ENCODE peak calls at places on chromosomes 16 and 17, in six cellular contexts. A is IMR-90; G is Peyer's patch; E is lung; C is CD8-positive, alpha-beta T cell; U is ovary. N is an unnamed sample.
A peak's percentile ranks its signal among the peaks of the same experiment; 100 is the strongest.

GRCh38 chr17:1058423-1059130 is 61.6 kb downstream of the TIMM22 start:
- DNase-seq in A (peak; percentile 35), G (peak; percentile 80), E (peak; percentile 74), C (no peak), U (no peak), N (no peak)

GRCh38 chr16:29198731-29199521 is 207.6 kb downstream of the NPIPB11 start:
- DNase-seq in A (no peak), G (peak; percentile 43), E (no peak), C (no peak), U (no peak), N (no peak)

GRCh38 chr17:42279776-42280630 is 3.8 kb upstream of the STAT5B start:
- DNase-seq in A (no peak), G (no peak), E (no peak), C (no peak), U (no peak), N (peak; percentile 90)

GRCh38 chr17:77163521-77164280 is 22.9 kb downstream of the SEC14L1 start:
- DNase-seq in A (no peak), G (no peak), E (no peak), C (no peak), U (no peak), N (no peak)

GRCh38 chr17:51765558-51766145 is 392.9 kb downstream of the CA10 start:
- DNase-seq in A (no peak), G (no peak), E (no peak), C (no peak), U (no peak), N (no peak)

GRCh38 chr16:21703589-21704174 is 39.9 kb downstream of the OTOA start:
- DNase-seq in A (no peak), G (no peak), E (no peak), C (no peak), U (no peak), N (no peak)

GRCh38 chr17:28871056-28871579 is 16.3 kb downstream of the ERAL1 start:
- DNase-seq in A (no peak), G (no peak), E (no peak), C (peak; percentile 41), U (no peak), N (no peak)

GRCh38 chr17:57671546-57672204 is 73.4 kb downstream of the CCDC182 start:
- DNase-seq in A (peak; percentile 69), G (peak; percentile 72), E (peak; percentile 71), C (peak; percentile 78), U (peak; percentile 72), N (peak; percentile 92)

GRCh38 chr16:88705076-88705684 is 1.0 kb downstream of the RNF166 start:
- DNase-seq in A (peak; percentile 34), G (no peak), E (no peak), C (peak; percentile 78), U (no peak), N (no peak)

GRCh38 chr16:79697562-79698112 is 97.1 kb upstream of the MAF start:
- DNase-seq in A (no peak), G (no peak), E (no peak), C (no peak), U (no peak), N (no peak)

GRCh38 chr17:76090517-76091135 is 11.6 kb downstream of the ZACN start:
- DNase-seq in A (no peak), G (no peak), E (no peak), C (no peak), U (no peak), N (no peak)

GRCh38 chr17:17134051-17134951 is 71.8 kb downstream of the PLD6 start:
- DNase-seq in A (no peak), G (no peak), E (no peak), C (no peak), U (no peak), N (no peak)

GRCh38 chr16:58494981-58495860 is 4.7 kb upstream of the NDRG4 start:
- DNase-seq in A (peak; percentile 99), G (no peak), E (peak; percentile 43), C (peak; percentile 63), U (peak; percentile 42), N (no peak)

GRCh38 chr17:79840204-79840988 is 1.2 kb upstream of the CBX4 start:
- DNase-seq in A (peak; percentile 31), G (peak; percentile 71), E (peak; percentile 63), C (peak; percentile 41), U (peak; percentile 82), N (no peak)

GRCh38 chr16:86951831-86952598 is 365.2 kb downstream of the C16orf95 start:
- DNase-seq in A (peak; percentile 99), G (no peak), E (no peak), C (no peak), U (no peak), N (no peak)

GRCh38 chr17:41723801-41724475 is 10.5 kb downstream of the HAP1 start:
- DNase-seq in A (no peak), G (no peak), E (no peak), C (no peak), U (no peak), N (no peak)

GRCh38 chr16:11852092-11852809 is 909 bp upstream of the RSL1D1 start:
- DNase-seq in A (peak; percentile 37), G (no peak), E (no peak), C (no peak), U (no peak), N (no peak)

GRCh38 chr16:4957720-4958509 is at the start of gene SEC14L5:
- DNase-seq in A (peak; percentile 97), G (peak; percentile 99), E (peak; percentile 99), C (peak; percentile 92), U (peak; percentile 99), N (peak; percentile 99)

GRCh38 chr17:42531455-42532354 is 4.3 kb upstream of the NAGLU start:
- DNase-seq in A (peak; percentile 34), G (peak; percentile 83), E (peak; percentile 63), C (peak; percentile 48), U (no peak), N (no peak)

GRCh38 chr16:17396762-17397498 is 73.8 kb downstream of the XYLT1 start:
- DNase-seq in A (peak; percentile 52), G (peak; percentile 65), E (peak; percentile 70), C (peak; percentile 52), U (peak; percentile 31), N (no peak)

GRCh38 chr16:20410153-20410723 is 904 bp downstream of the ACSM5 start:
- DNase-seq in A (no peak), G (no peak), E (no peak), C (no peak), U (no peak), N (no peak)

GRCh38 chr16:2212362-2213324 is 2.0 kb upstream of the BRICD5 start:
- DNase-seq in A (no peak), G (no peak), E (peak; percentile 68), C (no peak), U (no peak), N (no peak)

GRCh38 chr17:57261084-57261461 is 4.8 kb downstream of the MSI2 start:
- DNase-seq in A (no peak), G (no peak), E (no peak), C (no peak), U (no peak), N (no peak)

DNA sequence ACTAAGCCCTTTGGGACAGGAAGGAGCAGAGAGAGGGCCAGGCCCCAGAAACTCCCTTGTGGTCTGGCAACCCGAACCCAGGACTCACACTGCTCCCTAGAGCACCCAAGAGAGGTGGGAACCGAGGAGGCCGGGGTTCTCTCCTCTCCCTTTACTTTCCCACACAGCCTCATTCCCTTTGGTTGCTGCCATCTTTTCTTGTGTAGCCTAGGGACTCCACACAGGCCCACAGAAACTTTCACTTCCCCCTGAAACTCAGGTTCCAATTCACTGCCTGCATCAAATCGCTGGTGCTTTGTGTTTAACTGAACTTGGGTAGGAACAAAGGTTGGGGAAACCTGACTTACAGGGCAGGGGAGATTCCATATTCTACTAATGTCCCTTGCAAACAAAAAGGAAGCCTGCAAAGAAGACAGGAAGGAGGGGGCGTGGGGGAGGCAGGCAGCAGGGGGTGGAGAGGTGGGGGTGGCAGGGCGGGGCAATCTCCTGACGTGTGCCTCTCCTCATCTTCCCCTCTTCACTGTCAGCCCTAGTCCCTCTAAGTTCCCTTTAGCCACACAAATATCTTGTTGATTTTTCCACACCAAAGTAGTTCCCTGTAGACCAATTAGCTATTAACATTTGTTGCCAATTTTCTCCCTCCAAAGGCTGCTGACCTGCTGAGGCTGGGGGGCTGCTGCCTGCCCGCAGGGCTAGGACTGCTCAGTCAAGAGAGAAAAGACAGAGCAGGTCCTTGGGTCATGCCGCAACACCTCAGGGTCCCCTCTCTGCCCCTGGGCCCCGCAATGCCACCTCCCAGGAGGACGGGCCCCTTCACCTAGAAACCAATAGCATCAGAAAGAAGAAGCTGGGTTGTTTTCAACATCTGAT is 8.0 kb downstream of the ST3GAL2 start:
- DNase-seq in A (peak; percentile 24), G (no peak), E (no peak), C (peak; percentile 79), U (no peak), N (no peak)
- H3K4me1 ChIP-seq in A (peaks cover 46% of the 10 kb centered on the region), G (peaks cover 13% of the 10 kb centered on the region), E (peaks cover 51% of the 10 kb centered on the region), C (peaks cover 68% of the 10 kb centered on the region), U (peaks cover 46% of the 10 kb centered on the region), N (peaks cover 80% of the 10 kb centered on the region)

GRCh38 chr16:50265716-50266336 is 525 bp upstream of the ADCY7 start:
- DNase-seq in A (no peak), G (no peak), E (no peak), C (no peak), U (no peak), N (no peak)
- H3K4me1 ChIP-seq in A (peaks cover 19% of the 10 kb centered on the region), G (no peaks in the 10 kb centered on the region), E (peaks cover 12% of the 10 kb centered on the region), C (peaks cover 61% of the 10 kb centered on the region), U (peaks cover 7% of the 10 kb centered on the region), N (peaks cover 28% of the 10 kb centered on the region)

GRCh38 chr17:50686494-50687199 is 21.1 kb downstream of the ANKRD40 start:
- DNase-seq in A (peak; percentile 61), G (peak; percentile 89), E (peak; percentile 59), C (no peak), U (peak; percentile 92), N (peak; percentile 93)

GRCh38 chr17:50685691-50686493 is 21.8 kb downstream of the ANKRD40 start:
- DNase-seq in A (no peak), G (no peak), E (no peak), C (no peak), U (no peak), N (no peak)

GRCh38 chr17:50684612-50685333 is 22.9 kb downstream of the ANKRD40 start:
- DNase-seq in A (no peak), G (peak; percentile 83), E (no peak), C (no peak), U (no peak), N (no peak)

GRCh38 chr17:50684288-50684611 is 23.5 kb downstream of the ANKRD40 start:
- DNase-seq in A (no peak), G (no peak), E (no peak), C (no peak), U (no peak), N (no peak)

GRCh38 chr17:50685334-50685665 is 22.4 kb downstream of the ANKRD40 start:
- DNase-seq in A (no peak), G (no peak), E (no peak), C (no peak), U (no peak), N (no peak)
- H3K4me1 ChIP-seq in A (peaks cover 32% of the 10 kb centered on the region), G (peaks cover 11% of the 10 kb centered on the region), E (peaks cover 8% of the 10 kb centered on the region), C (no peaks in the 10 kb centered on the region), U (peaks cover 29% of the 10 kb centered on the region), N (peaks cover 55% of the 10 kb centered on the region)

GRCh38 chr17:3918372-3919122 is 2.3 kb upstream of the P2RX1 start:
- DNase-seq in A (no peak), G (no peak), E (no peak), C (no peak), U (no peak), N (no peak)

GRCh38 chr17:3915642-3916012 is 638 bp downstream of the P2RX1 start:
- DNase-seq in A (no peak), G (no peak), E (no peak), C (no peak), U (no peak), N (no peak)

GRCh38 chr17:3916013-3916696 is at the start of gene P2RX1:
- DNase-seq in A (no peak), G (no peak), E (no peak), C (peak; percentile 58), U (peak; percentile 45), N (no peak)

GRCh38 chr17:3917391-3917931 is 1.2 kb upstream of the P2RX1 start:
- DNase-seq in A (peak; percentile 30), G (peak; percentile 79), E (peak; percentile 45), C (no peak), U (peak; percentile 85), N (no peak)

GRCh38 chr17:3916825-3917224 is 560 bp upstream of the P2RX1 start:
- DNase-seq in A (no peak), G (no peak), E (no peak), C (no peak), U (no peak), N (no peak)
- H3K4me1 ChIP-seq in A (peaks cover 5% of the 10 kb centered on the region), G (no peaks in the 10 kb centered on the region), E (peaks cover 17% of the 10 kb centered on the region), C (peaks cover 44% of the 10 kb centered on the region), U (peaks cover 12% of the 10 kb centered on the region), N (peaks cover 16% of the 10 kb centered on the region)